ENCODE peak calls at places on chromosomes 16 and 17, in seven cellular contexts. B, Q, W, R, N, E and M are unnamed samples.

GRCh38 chr16:21727344-21727743 is 63.6 kb downstream of the OTOA start:
- DNase-seq in B (no peak), Q (no peak), W (no peak), R (no peak), N (no peak), E (no peak), M (no peak)

GRCh38 chr17:27950995-27951394 is 57.8 kb upstream of the LYRM9 start:
- DNase-seq in B (no peak), Q (no peak), W (no peak), R (no peak), N (no peak), E (no peak), M (no peak)

GRCh38 chr16:57374067-57374534 is 1.8 kb downstream of the CX3CL1 start:
- DNase-seq in B (no peak), Q (no peak), W (peak; percentile 62), R (no peak), N (no peak), E (no peak), M (no peak)

GRCh38 chr17:57615836-57616235 is 129.3 kb downstream of the CCDC182 start:
- DNase-seq in B (no peak), Q (no peak), W (no peak), R (no peak), N (no peak), E (no peak), M (no peak)

GRCh38 chr17:30351730-30352129 is 17.9 kb upstream of the TMIGD1 start:
- DNase-seq in B (no peak), Q (no peak), W (no peak), R (no peak), N (no peak), E (peak; percentile 57), M (no peak)

GRCh38 chr16:58500329-58501241 is 642 bp downstream of the NDRG4 start:
- DNase-seq in B (no peak), Q (peak; percentile 81), W (no peak), R (no peak), N (no peak), E (no peak), M (no peak)

GRCh38 chr17:46968896-46969295 is 10.2 kb downstream of the RPRML start:
- DNase-seq in B (no peak), Q (no peak), W (no peak), R (no peak), N (no peak), E (no peak), M (no peak)

GRCh38 chr16:9099131-9099625 is 7.7 kb downstream of the HAPSTR1 start:
- DNase-seq in B (no peak), Q (no peak), W (peak; percentile 68), R (peak; percentile 40), N (no peak), E (no peak), M (peak; percentile 56)

GRCh38 chr16:66523861-66524354 is 26.0 kb downstream of the TK2 start:
- DNase-seq in B (no peak), Q (no peak), W (no peak), R (no peak), N (no peak), E (no peak), M (no peak)

GRCh38 chr17:79747508-79748295 is 17.0 kb downstream of the ENPP7 start:
- DNase-seq in B (no peak), Q (no peak), W (no peak), R (no peak), N (no peak), E (no peak), M (no peak)

GRCh38 chr17:78839173-78839761 is 1.3 kb downstream of the USP36 start:
- DNase-seq in B (no peak), Q (no peak), W (peak; percentile 86), R (no peak), N (no peak), E (no peak), M (no peak)

GRCh38 chr17:77253611-77254051 is 112.9 kb downstream of the SEC14L1 start:
- DNase-seq in B (no peak), Q (no peak), W (peak; percentile 81), R (no peak), N (no peak), E (peak; percentile 89), M (no peak)

GRCh38 chr17:42675348-42675983 is 1.3 kb downstream of the PLEKHH3 start:
- DNase-seq in B (no peak), Q (peak; percentile 91), W (no peak), R (no peak), N (peak; percentile 62), E (no peak), M (no peak)

GRCh38 chr16:3175157-3176153 is 12.5 kb upstream of the OR1F1 start:
- DNase-seq in B (no peak), Q (no peak), W (peak; percentile 53), R (no peak), N (no peak), E (no peak), M (no peak)

GRCh38 chr16:2985457-2985856 is 5.2 kb upstream of the PKMYT1 start:
- DNase-seq in B (no peak), Q (peak; percentile 93), W (no peak), R (no peak), N (no peak), E (peak; percentile 15), M (no peak)

GRCh38 chr17:40190197-40191021 is 13.1 kb downstream of the RAPGEFL1 start:
- DNase-seq in B (no peak), Q (no peak), W (no peak), R (no peak), N (no peak), E (no peak), M (no peak)

GRCh38 chr17:40188694-40189093 is 11.4 kb downstream of the RAPGEFL1 start:
- DNase-seq in B (no peak), Q (no peak), W (no peak), R (no peak), N (no peak), E (no peak), M (no peak)

GRCh38 chr17:40192961-40193360 is 15.7 kb downstream of the RAPGEFL1 start:
- DNase-seq in B (no peak), Q (no peak), W (no peak), R (no peak), N (no peak), E (no peak), M (no peak)

GRCh38 chr17:40194821-40195220 is 17.6 kb downstream of the RAPGEFL1 start:
- DNase-seq in B (no peak), Q (no peak), W (no peak), R (no peak), N (no peak), E (no peak), M (no peak)

GRCh38 chr17:40191237-40192208 is 14.3 kb downstream of the RAPGEFL1 start:
- DNase-seq in B (peak; percentile 73), Q (peak; percentile 89), W (peak; percentile 76), R (peak; percentile 66), N (peak; percentile 65), E (peak; percentile 78), M (peak; percentile 75)
- TF ChIP-seq CTCF in B (peak; percentile 67), Q (peak; percentile 29), W (peak; percentile 80), R (peak; percentile 32), N (peak; percentile 70), E (peak; percentile 57), M (peak; percentile 77)

DNA sequence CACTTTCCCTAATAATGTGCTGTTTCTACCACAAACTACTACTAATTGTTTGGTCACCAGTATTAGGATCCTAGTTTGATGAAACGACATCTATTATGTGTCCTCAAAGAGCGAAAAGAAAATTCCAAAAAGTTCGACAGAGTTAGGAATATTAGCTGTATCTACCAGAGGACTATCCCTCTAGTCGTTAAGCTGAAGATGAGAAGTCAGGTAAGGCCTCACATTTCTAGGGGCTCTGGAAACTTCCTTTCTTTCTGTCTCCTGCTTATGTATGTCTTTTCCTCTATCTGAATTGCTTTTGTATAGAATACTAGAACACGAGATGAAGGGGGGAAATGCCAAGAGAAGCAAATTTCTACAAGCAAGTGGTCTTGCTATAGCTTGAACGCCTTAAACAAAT is 1.6 kb downstream of the GLG1 start:
- DNase-seq in B (no peak), Q (no peak), W (no peak), R (no peak), N (no peak), E (no peak), M (peak; percentile 13)
- H3K4me3 ChIP-seq in B (peak overlapping the region; percentile 93), Q (peak overlapping the region; percentile 97), W (peak overlapping the region; percentile 83), R (peak overlapping the region; percentile 94), N (peak overlapping the region; percentile 90), E (peak overlapping the region; percentile 98), M (peak overlapping the region; percentile 92)

GRCh38 chr16:54632821-54633220 is 297.8 kb upstream of the IRX5 start:
- DNase-seq in B (no peak), Q (no peak), W (no peak), R (no peak), N (no peak), E (no peak), M (no peak)

GRCh38 chr16:54630284-54630967 is 300.2 kb upstream of the IRX5 start:
- DNase-seq in B (no peak), Q (no peak), W (no peak), R (no peak), N (no peak), E (peak; percentile 1), M (peak; percentile 79)

GRCh38 chr16:54632322-54632721 is 298.3 kb upstream of the IRX5 start:
- DNase-seq in B (no peak), Q (no peak), W (no peak), R (no peak), N (no peak), E (no peak), M (no peak)

GRCh38 chr16:54636221-54636793 is 294.4 kb upstream of the IRX5 start:
- DNase-seq in B (no peak), Q (no peak), W (no peak), R (no peak), N (no peak), E (no peak), M (no peak)

DNA sequence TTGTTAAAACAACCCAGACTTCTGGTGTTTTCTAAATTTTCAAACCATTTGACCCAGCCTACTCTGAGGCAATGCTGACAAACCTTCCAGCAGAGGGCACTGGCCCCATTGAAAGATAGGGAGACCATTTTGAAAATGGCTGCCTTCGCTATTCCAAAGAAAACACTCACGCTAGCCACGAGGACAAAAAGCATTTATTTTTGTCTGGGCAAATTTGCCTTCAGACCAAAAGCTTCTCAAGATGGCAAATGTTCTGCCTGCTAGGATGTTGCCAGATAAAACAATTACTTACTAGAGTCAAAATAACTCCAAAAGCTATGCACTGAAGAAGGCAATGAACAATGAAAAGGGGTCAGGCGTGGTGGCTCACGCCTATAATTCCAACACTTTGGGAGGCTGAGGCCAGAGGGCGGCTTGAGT is 296.7 kb upstream of the IRX5 start:
- DNase-seq in B (peak; percentile 29), Q (no peak), W (no peak), R (no peak), N (peak; percentile 27), E (no peak), M (peak; percentile 57)
- TF ChIP-seq CTCF in B (no peak), Q (no peak), W (peak; percentile 11), R (no peak), N (peak; percentile 58), E (no peak), M (peak; percentile 58)

GRCh38 chr17:7922499-7923289 is 6.6 kb upstream of the RNF227 start:
- DNase-seq in B (peak; percentile 81), Q (peak; percentile 94), W (peak; percentile 67), R (peak; percentile 88), N (peak; percentile 93), E (peak; percentile 85), M (peak; percentile 79)

GRCh38 chr17:7927596-7927995 is 2.1 kb downstream of the KCNAB3 start:
- DNase-seq in B (no peak), Q (no peak), W (no peak), R (no peak), N (no peak), E (no peak), M (no peak)

DNA sequence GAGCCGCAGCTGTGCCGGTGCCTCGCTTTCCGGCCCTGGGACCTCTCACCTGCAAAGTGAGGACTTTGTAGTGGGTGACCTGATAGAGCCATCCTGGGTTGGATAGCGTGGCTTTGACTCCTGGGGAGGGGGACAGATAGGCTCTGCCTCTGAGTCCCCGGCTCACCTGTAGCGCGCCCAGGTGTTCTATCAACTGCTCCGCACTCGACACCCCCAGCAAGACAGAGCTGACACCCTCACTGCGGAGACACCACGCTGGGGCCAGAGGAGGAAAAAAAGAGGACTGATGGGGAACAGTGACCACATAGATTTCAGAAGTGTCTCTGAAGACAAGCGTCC is 6.4 kb downstream of the KCNAB3 start:
- DNase-seq in B (no peak), Q (no peak), W (no peak), R (no peak), N (no peak), E (no peak), M (no peak)
- H3K4me3 ChIP-seq in B (peak overlapping the region; percentile 49), Q (peak overlapping the region; percentile 26), W (peak overlapping the region; percentile 46), R (peak overlapping the region; percentile 31), N (peak overlapping the region; percentile 52), E (no peak overlapping the region), M (peak overlapping the region; percentile 59)